ENCODE peak calls at places on chromosomes 11 and 22, in six cellular contexts. J is astrocyte of the cerebellum; X is T-helper 22 cell; G is activated gamma-delta T cell treated with anti-CD3 and anti-CD28 coated beads, Interleukin-2, amount 50 U/mL, for 16 hours; I is effector CD4-positive, alpha-beta T cell; P is CD8-positive, alpha-beta memory T cell. N is an unnamed sample.

GRCh38 chr11:126384449-126385070 is 29.1 kb downstream of the ST3GAL4 start:
- DNase-seq in J (no peak), X (no peak), I (no peak), P (no peak), G (no peak), N (no peak)

GRCh38 chr11:120432056-120433018 is 79.2 kb upstream of the GRIK4 start:
- DNase-seq in I (no peak), X (no peak), J (peak), P (peak), G (no peak), N (no peak)

GRCh38 chr11:34366522-34366921 is 8.7 kb upstream of the ABTB2 start:
- DNase-seq in J (no peak), X (no peak), I (no peak), G (no peak), P (no peak), N (no peak)

GRCh38 chr22:44807915-44808690 is 55.7 kb downstream of the ARHGAP8 start:
- DNase-seq in X (no peak), J (no peak), I (no peak), P (no peak), G (no peak), N (no peak)

GRCh38 chr22:39728236-39728860 is 157.8 kb downstream of the CACNA1I start:
- DNase-seq in I (no peak), J (no peak), X (no peak), P (no peak), G (no peak), N (no peak)

GRCh38 chr22:32723632-32724031 is 77.9 kb upstream of the TIMP3 start:
- DNase-seq in G (no peak), I (no peak), P (peak), X (no peak), J (peak), N (peak)

GRCh38 chr11:126511475-126512115 is 156.1 kb downstream of the ST3GAL4 start:
- DNase-seq in P (no peak), G (no peak), X (no peak), J (no peak), I (no peak), N (no peak)

GRCh38 chr11:19444231-19444630 is 203.5 kb upstream of the E2F8 start:
- DNase-seq in I (no peak), G (no peak), X (no peak), P (no peak), J (no peak), N (no peak)

GRCh38 chr22:47724751-47725150 is 962.3 kb downstream of the TBC1D22A start:
- DNase-seq in P (no peak), X (no peak), I (no peak), J (no peak), G (no peak), N (no peak)

GRCh38 chr22:49499433-49500075 is 328.1 kb downstream of the BRD1 start:
- DNase-seq in I (no peak), G (no peak), X (no peak), J (no peak), P (no peak), N (no peak)

GRCh38 chr22:37581534-37581933 is 1.6 kb upstream of the LGALS2 start:
- DNase-seq in J (no peak), X (no peak), I (no peak), P (no peak), G (no peak), N (no peak)

GRCh38 chr22:23315341-23315917 is 135.1 kb downstream of the BCR start:
- DNase-seq in J (peak), G (peak), I (no peak), P (peak), X (no peak), N (no peak)

GRCh38 chr22:28829358-28830181 is 29.2 kb upstream of the XBP1 start:
- DNase-seq in P (peak), G (peak), J (peak), I (peak), X (peak), N (peak)

N was measured in effector memory CD8-positive, alpha-beta T cell.